ENCODE peak calls at places on chromosome 17, in nine cellular contexts. A is left lung; N is stomach; I is Panc1; M is thoracic aorta; H is heart left ventricle; P is pancreas; D is CD8-positive, alpha-beta T cell; T is gastrocnemius medialis. O is an unnamed sample. For H3K4me1 and H3K27me3, the result is how much of the 10 kb centered on the place peaks cover.

GRCh38 chr17:49741009-49741691 is 22.8 kb downstream of the FAM117A start:
- DNase-seq in H (no peak), N (no peak), M (no peak), P (no peak), D (no peak), I (no peak), T (no peak), A (no peak), O (no peak)

GRCh38 chr17:69175812-69176517 is 34.3 kb upstream of the ABCA6 start:
- DNase-seq in I (no peak), D (no peak), A (no peak), P (no peak), M (no peak), N (no peak), H (no peak), T (no peak), O (no peak)

GRCh38 chr17:48542114-48542955 is 2.6 kb downstream of the HOXB2 start:
- DNase-seq in I (no peak), H (no peak), T (no peak), N (no peak), M (no peak), D (peak), P (no peak), A (no peak), O (no peak)

GRCh38 chr17:76831316-76831715 is 36.9 kb upstream of the MGAT5B start:
- DNase-seq in H (no peak), I (no peak), D (no peak), P (no peak), M (no peak), A (no peak), N (no peak), T (no peak), O (no peak)

GRCh38 chr17:78268960-78269892 is 37.8 kb downstream of the TMEM235 start:
- DNase-seq in D (no peak), M (no peak), I (no peak), P (peak), T (no peak), A (no peak), N (no peak), H (no peak), O (no peak)

GRCh38 chr17:64024781-64025731 is 4.6 kb upstream of the ICAM2 start:
- DNase-seq in H (no peak), A (no peak), I (no peak), D (peak), M (no peak), T (no peak), N (no peak), P (no peak), O (peak)

GRCh38 chr17:35801583-35802224 is 6.3 kb upstream of the MMP28 start:
- DNase-seq in A (no peak), T (peak), N (peak), M (no peak), D (peak), I (no peak), H (peak), P (no peak), O (no peak)

GRCh38 chr17:5443728-5444127 is 4.8 kb upstream of the C1QBP start:
- DNase-seq in M (no peak), N (no peak), P (no peak), A (no peak), H (no peak), T (no peak), I (no peak), D (no peak), O (no peak)

GRCh38 chr17:77836557-77837041 is 121.9 kb upstream of the TNRC6C start:
- DNase-seq in A (no peak), T (peak), P (no peak), M (no peak), D (no peak), N (no peak), H (no peak), I (no peak), O (no peak)

GRCh38 chr17:4319221-4319620 is 47.3 kb downstream of the UBE2G1 start:
- DNase-seq in A (no peak), N (no peak), M (no peak), I (no peak), T (no peak), P (no peak), D (no peak), H (no peak), O (no peak)

GRCh38 chr17:75785016-75785769 is 587 bp downstream of the UNK start:
- DNase-seq in N (peak), H (peak), P (peak), A (peak), T (peak), M (peak), D (peak), I (no peak), O (peak)

GRCh38 chr17:32523827-32524552 is 37.2 kb downstream of the CDK5R1 start:
- DNase-seq in A (no peak), D (no peak), I (no peak), H (no peak), P (no peak), T (no peak), M (no peak), N (no peak), O (peak)

GRCh38 chr17:38868968-38869646 is 751 bp upstream of the LASP1 start:
- DNase-seq in T (peak), D (peak), A (peak), M (peak), N (peak), P (peak), I (peak), H (peak), O (peak)

GRCh38 chr17:82327757-82328140 is 5.8 kb downstream of the SECTM1 start:
- DNase-seq in M (no peak), H (no peak), D (no peak), I (no peak), N (no peak), T (no peak), A (no peak), P (no peak), O (no peak)

GRCh38 chr17:81434681-81435417 is 39.6 kb downstream of the BAHCC1 start:
- DNase-seq in N (no peak), I (no peak), D (no peak), H (no peak), M (no peak), P (no peak), A (no peak), T (no peak), O (no peak)

GRCh38 chr17:30415491-30415890 is 36.8 kb downstream of the CPD start:
- DNase-seq in H (no peak), T (no peak), N (no peak), P (no peak), M (no peak), I (no peak), A (no peak), D (no peak), O (no peak)

GRCh38 chr17:41518031-41518430 is 659 bp downstream of the KRT15 start:
- DNase-seq in P (no peak), D (no peak), N (no peak), M (no peak), T (no peak), H (no peak), A (no peak), I (no peak), O (no peak)

GRCh38 chr17:76139801-76140660 is 1.0 kb downstream of the FOXJ1 start:
- DNase-seq in A (peak), M (no peak), N (no peak), H (no peak), D (peak), T (no peak), I (no peak), P (peak), O (no peak)

GRCh38 chr17:64393000-64393402 is 2.3 kb upstream of the PECAM1 start:
- DNase-seq in M (no peak), P (no peak), H (no peak), T (no peak), I (no peak), A (no peak), N (no peak), D (peak), O (no peak)

GRCh38 chr17:32909787-32910369 is 18.1 kb upstream of the TMEM98 start:
- DNase-seq in I (peak), A (peak), H (peak), D (peak), N (peak), T (peak), P (peak), M (peak), O (peak)

GRCh38 chr17:66663041-66663494 is 171.8 kb upstream of the CACNG5 start:
- DNase-seq in T (no peak), P (no peak), M (no peak), H (no peak), A (no peak), N (no peak), I (no peak), D (no peak), O (no peak)

GRCh38 chr17:65759532-65759931 is 198.1 kb upstream of the AXIN2 start:
- DNase-seq in M (no peak), D (no peak), P (no peak), A (no peak), I (no peak), H (no peak), N (no peak), T (no peak), O (no peak)

DNA sequence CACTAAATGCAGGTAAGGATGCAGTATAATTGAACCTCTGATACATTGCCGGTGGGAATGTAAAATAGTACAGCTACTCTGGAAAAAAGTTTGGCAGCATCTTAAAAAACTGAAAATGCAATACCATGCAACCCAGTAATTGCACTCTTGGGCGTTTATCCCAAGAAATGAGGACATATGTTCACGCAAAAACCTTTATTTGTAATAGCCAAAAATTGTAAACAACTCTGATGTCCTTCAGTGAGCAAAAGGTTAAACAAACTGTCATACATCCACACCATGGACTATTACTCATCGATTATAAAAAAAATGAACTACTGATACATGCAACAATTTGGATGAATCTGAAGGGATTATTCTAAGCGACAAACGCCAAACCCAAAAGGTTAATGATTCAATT is 16.9 kb downstream of the SYNRG start:
- DNase-seq in P (no peak), H (no peak), N (no peak), D (no peak), A (no peak), T (no peak), M (no peak), I (no peak), O (no peak)
- H3K4me1 ChIP-seq in P (under half), H (under half), N (under half), D (under half), A (under half), T (under half), M (under half), I (under half), O (under half)

DNA sequence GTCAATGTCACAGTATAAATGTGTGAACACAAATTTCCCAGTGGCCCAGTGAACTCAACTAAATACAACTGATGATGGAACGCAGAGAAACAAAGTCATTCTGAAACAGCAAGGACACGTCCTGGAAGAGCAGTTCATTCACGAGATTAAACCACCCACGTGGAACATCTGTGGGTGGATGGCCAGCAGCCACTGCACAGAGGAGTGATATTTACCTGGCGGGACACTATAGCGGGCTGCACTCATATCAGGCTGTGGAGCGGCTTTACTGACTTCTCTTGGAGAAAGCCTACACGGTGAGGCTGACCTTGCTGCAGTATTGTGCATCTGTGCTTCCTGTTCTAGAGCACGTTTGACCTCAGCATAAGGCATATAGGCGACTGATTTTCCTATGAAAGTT is 87.3 kb downstream of the TTC19 start:
- DNase-seq in H (no peak), N (no peak), A (no peak), T (no peak), I (no peak), M (no peak), P (no peak), D (no peak), O (no peak)
- H3K4me3 ChIP-seq in H (no peak), N (no peak), A (no peak), T (no peak), I (no peak), M (no peak), P (no peak), D (no peak), O (no peak)

GRCh38 chr17:45406107-45406506 is 26.6 kb downstream of the ARHGAP27 start:
- DNase-seq in N (no peak), M (no peak), T (no peak), I (no peak), D (no peak), P (no peak), A (no peak), H (no peak), O (no peak)
- H3K27me3 ChIP-seq in N (under half), M (under half), T (under half), I (under half), D (under half), P (under half), A (under half), H (under half), O (under half)

GRCh38 chr17:40073454-40074174 is 10.8 kb downstream of the THRA start:
- DNase-seq in D (no peak), N (no peak), A (no peak), I (no peak), T (no peak), M (no peak), H (no peak), P (no peak), O (no peak)

GRCh38 chr17:40070895-40071719 is 8.3 kb downstream of the THRA start:
- DNase-seq in A (peak), N (peak), H (peak), M (no peak), P (peak), D (no peak), I (no peak), T (peak), O (no peak)

GRCh38 chr17:40070644-40070894 is 7.8 kb downstream of the THRA start:
- DNase-seq in M (no peak), A (no peak), N (no peak), I (no peak), H (no peak), P (no peak), D (no peak), T (no peak), O (no peak)

GRCh38 chr17:40072481-40073346 is 9.9 kb downstream of the THRA start:
- DNase-seq in H (no peak), N (peak), M (no peak), A (no peak), P (no peak), I (no peak), D (no peak), T (no peak), O (no peak)

DNA sequence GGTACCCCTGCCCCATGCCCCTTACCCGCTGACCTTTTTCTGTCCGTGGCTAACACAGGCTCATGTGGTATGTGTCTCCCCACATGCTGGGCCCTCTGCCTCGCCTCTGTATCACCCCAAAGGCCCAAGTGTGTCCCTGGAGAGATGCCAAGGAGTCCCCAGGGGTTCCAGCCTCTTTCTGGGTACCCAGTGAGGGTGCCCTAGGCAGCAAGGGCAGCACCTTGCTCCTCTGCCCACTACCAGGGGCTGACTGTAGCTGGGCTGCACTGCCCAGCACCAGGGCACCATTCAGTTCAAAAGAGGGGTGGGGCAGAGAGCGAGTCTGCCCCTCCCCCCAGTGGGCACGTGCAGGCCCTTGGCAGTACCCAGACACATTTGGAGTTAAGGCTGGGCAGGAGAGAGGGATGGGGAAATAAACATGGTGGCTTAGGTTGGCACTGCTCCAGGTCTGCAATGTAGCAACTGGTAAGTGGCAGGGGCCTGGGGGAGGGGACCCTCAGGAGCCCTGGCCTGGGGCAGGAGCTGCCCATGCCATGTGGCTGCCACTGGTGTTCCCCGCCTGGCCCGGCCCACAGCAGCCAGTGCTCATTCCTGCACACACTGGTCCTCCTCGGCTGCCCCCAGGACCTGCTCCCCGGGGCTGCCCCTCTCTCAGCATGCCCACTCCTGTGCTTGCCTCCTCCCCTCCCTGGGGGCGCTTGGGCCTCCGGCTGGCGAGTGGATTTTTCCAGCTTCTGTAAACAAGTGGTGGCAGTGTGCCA is 9.1 kb downstream of the THRA start:
- DNase-seq in M (peak), T (peak), P (peak), A (peak), D (no peak), N (peak), I (no peak), H (peak), O (no peak)
- H3K4me1 ChIP-seq in M (half or more), T (half or more), P (half or more), A (half or more), D (half or more), N (half or more), I (half or more), H (half or more), O (half or more)

GRCh38 chr17:52357855-52358254 is 199.3 kb upstream of the CA10 start:
- DNase-seq in I (no peak), N (no peak), D (no peak), T (no peak), P (no peak), A (no peak), H (no peak), M (no peak), O (no peak)
- H3K4me3 ChIP-seq in I (no peak), N (no peak), D (no peak), T (no peak), P (no peak), A (no peak), H (no peak), M (no peak), O (no peak)

DNA sequence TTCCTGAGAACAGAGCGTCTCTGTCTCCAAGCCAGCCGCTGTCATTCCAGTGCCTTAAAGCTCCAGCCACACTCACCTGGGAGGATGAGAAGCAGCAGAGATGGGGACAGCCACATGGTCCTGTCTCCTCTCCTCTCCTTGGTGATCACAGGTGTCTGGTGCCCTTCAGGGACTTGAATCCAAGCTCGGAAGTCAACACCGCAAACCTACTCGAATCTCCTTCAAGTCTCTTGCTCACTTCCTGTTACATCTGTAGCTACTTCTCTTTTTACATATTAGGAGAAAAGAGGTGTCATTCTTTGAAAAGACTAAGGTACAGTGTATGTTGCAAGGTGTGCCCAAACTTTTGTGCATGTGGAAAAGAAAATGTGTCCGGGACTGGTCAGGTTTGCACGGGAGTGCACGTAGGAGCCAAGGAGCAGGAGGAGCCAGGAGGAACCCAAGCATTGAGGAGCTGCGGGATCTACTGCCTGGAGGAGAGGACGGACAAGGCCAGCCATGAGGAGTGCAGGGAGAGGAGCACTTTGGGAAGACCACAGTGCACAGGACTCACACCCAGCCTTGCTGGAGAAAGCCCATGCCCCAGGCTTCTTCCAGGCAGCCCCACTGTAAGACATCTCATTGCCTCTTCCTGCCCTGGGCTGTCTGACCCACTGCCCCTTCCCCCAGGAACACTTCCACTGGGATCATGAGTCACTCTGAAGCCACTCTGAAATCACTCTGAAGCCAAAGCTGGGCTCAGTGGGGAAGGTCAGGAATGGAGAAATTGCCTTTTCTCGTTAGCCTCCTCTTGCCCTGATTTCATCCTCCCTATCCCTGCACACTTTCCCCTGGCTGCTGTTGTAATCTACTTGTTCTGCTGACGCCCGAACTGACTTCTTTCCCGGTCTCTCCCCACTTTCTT is at the start of gene CD300LD:
- DNase-seq in I (no peak), D (no peak), T (no peak), M (no peak), P (no peak), N (no peak), A (no peak), H (no peak), O (no peak)
- H3K27me3 ChIP-seq in I (under half), D (under half), T (under half), M (under half), P (under half), N (under half), A (under half), H (under half), O (under half)